ENCODE peak calls at places on chromosomes 6 and 20, in eight cellular contexts. R is kidney epithelial cell, G is stomach, L is uterus, W is brain microvascular endothelial cell, U is RWPE2, M is tibial nerve, D is dorsolateral prefrontal cortex. A is an unnamed sample.

GRCh38 chr6:11761744-11762620 is 16.6 kb downstream of the ADTRP start:
- DNase-seq in R (peak), G (no peak), L (no peak), W (no peak), U (no peak), M (no peak), D (no peak), A (no peak)

GRCh38 chr20:51020657-51021056 is 2.2 kb downstream of the KCNG1 start:
- DNase-seq in R (no peak), G (no peak), L (no peak), W (no peak), U (no peak), M (no peak), D (no peak), A (no peak)

GRCh38 chr20:24949756-24950127 is 673 bp downstream of the CST7 start:
- DNase-seq in R (no peak), G (peak), L (no peak), W (no peak), U (no peak), M (no peak), D (no peak), A (no peak)

GRCh38 chr6:157219201-157220200 is 103.8 kb downstream of the TMEM242 start:
- DNase-seq in R (no peak), G (no peak), L (no peak), W (peak), U (no peak), M (no peak), D (no peak), A (no peak)

GRCh38 chr6:18139935-18140621 is 14.8 kb downstream of the TPMT start:
- DNase-seq in R (no peak), G (no peak), L (no peak), W (no peak), U (no peak), M (no peak), D (no peak), A (no peak)

GRCh38 chr6:156348376-156348775 is 428.8 kb upstream of the ARID1B start:
- DNase-seq in R (no peak), G (no peak), L (no peak), W (no peak), U (no peak), M (peak), D (no peak), A (no peak)

GRCh38 chr20:63183422-63184146 is 32.3 kb downstream of the YTHDF1 start:
- DNase-seq in R (no peak), G (peak), L (no peak), W (peak), U (no peak), M (peak), D (no peak), A (no peak)

GRCh38 chr20:51734876-51735499 is 33.2 kb downstream of the ATP9A start:
- DNase-seq in R (no peak), G (no peak), L (no peak), W (no peak), U (no peak), M (no peak), D (no peak), A (no peak)

GRCh38 chr6:43924222-43924702 is 154.3 kb downstream of the VEGFA start:
- DNase-seq in R (no peak), G (peak), L (no peak), W (no peak), U (peak), M (no peak), D (no peak), A (no peak)

GRCh38 chr6:155676346-155676745 is 220.7 kb upstream of the NOX3 start:
- DNase-seq in R (no peak), G (no peak), L (no peak), W (no peak), U (no peak), M (no peak), D (no peak), A (no peak)

GRCh38 chr6:10465633-10466499 is 51.0 kb upstream of the TFAP2A start:
- DNase-seq in R (no peak), G (peak), L (no peak), W (peak), U (no peak), M (no peak), D (no peak), A (no peak)

GRCh38 chr20:17556842-17557674 is 12.8 kb upstream of the DSTN start:
- DNase-seq in R (no peak), G (peak), L (peak), W (no peak), U (peak), M (peak), D (no peak), A (no peak)

GRCh38 chr20:39090881-39091280 is 128.7 kb downstream of the DHX35 start:
- DNase-seq in R (no peak), G (no peak), L (no peak), W (no peak), U (no peak), M (no peak), D (no peak), A (no peak)

GRCh38 chr20:25037288-25038102 is 20.4 kb downstream of the ACSS1 start:
- DNase-seq in R (no peak), G (no peak), L (no peak), W (no peak), U (no peak), M (no peak), D (peak), A (no peak)

GRCh38 chr6:105753184-105754097 is 332.7 kb upstream of the PRDM1 start:
- DNase-seq in R (no peak), G (peak), L (no peak), W (no peak), U (no peak), M (no peak), D (no peak), A (no peak)

GRCh38 chr6:134888316-134888715 is 61.6 kb downstream of the ALDH8A1 start:
- DNase-seq in R (no peak), G (no peak), L (no peak), W (no peak), U (no peak), M (no peak), D (no peak), A (no peak)

GRCh38 chr6:95087394-95088097 is 489.8 kb upstream of the MANEA start:
- DNase-seq in R (peak), G (no peak), L (no peak), W (peak), U (peak), M (no peak), D (no peak), A (no peak)

GRCh38 chr6:154962751-154963150 is 32.4 kb upstream of the TIAM2 start:
- DNase-seq in R (peak), G (no peak), L (no peak), W (peak), U (no peak), M (no peak), D (no peak), A (no peak)

GRCh38 chr6:39228111-39228971 is 934 bp downstream of the KCNK5 start:
- DNase-seq in R (no peak), G (no peak), L (no peak), W (no peak), U (no peak), M (no peak), D (no peak), A (peak)

GRCh38 chr6:35417979-35418661 is 34.0 kb upstream of the FANCE start:
- DNase-seq in R (no peak), G (no peak), L (no peak), W (no peak), U (no peak), M (no peak), D (peak), A (no peak)

GRCh38 chr20:52204136-52204535 is 12.6 kb upstream of the ZFP64 start:
- DNase-seq in R (no peak), G (no peak), L (no peak), W (no peak), U (no peak), M (no peak), D (no peak), A (no peak)

GRCh38 chr6:151036869-151037680 is 171.6 kb downstream of the MTHFD1L start:
- DNase-seq in R (no peak), G (no peak), L (no peak), W (peak), U (no peak), M (no peak), D (no peak), A (no peak)

GRCh38 chr20:47099093-47099492 is 204.4 kb downstream of the EYA2 start:
- DNase-seq in R (no peak), G (no peak), L (no peak), W (no peak), U (no peak), M (no peak), D (no peak), A (no peak)

GRCh38 chr6:115485400-115485799 is 575.3 kb downstream of the FRK start:
- DNase-seq in R (no peak), G (no peak), L (no peak), W (no peak), U (no peak), M (no peak), D (no peak), A (no peak)

GRCh38 chr20:44349349-44349748 is 6.2 kb upstream of the HNF4A start:
- DNase-seq in R (no peak), G (no peak), L (no peak), W (no peak), U (no peak), M (no peak), D (no peak), A (no peak)

GRCh38 chr6:13077117-13077516 is 251.2 kb downstream of the TBC1D7 start:
- DNase-seq in R (no peak), G (no peak), L (no peak), W (no peak), U (no peak), M (no peak), D (no peak), A (no peak)

GRCh38 chr20:45080867-45081616 is 19.9 kb downstream of the KCNS1 start:
- DNase-seq in R (no peak), G (no peak), L (no peak), W (peak), U (no peak), M (no peak), D (no peak), A (no peak)

GRCh38 chr6:90008908-90009501 is 114.7 kb downstream of the GJA10 start:
- DNase-seq in R (no peak), G (no peak), L (no peak), W (peak), U (no peak), M (no peak), D (no peak), A (no peak)

GRCh38 chr20:38165089-38165965 is at the start of gene TGM2:
- DNase-seq in R (no peak), G (peak), L (peak), W (peak), U (no peak), M (no peak), D (no peak), A (peak)

GRCh38 chr6:46888578-46888977 is 33.2 kb downstream of the ADGRF5 start:
- DNase-seq in R (no peak), G (no peak), L (no peak), W (peak), U (no peak), M (no peak), D (no peak), A (no peak)

GRCh38 chr6:108780784-108781183 is 67.4 kb upstream of the ARMC2 start:
- DNase-seq in R (no peak), G (no peak), L (no peak), W (no peak), U (peak), M (no peak), D (no peak), A (no peak)

GRCh38 chr6:118353564-118353963 is 194.5 kb upstream of the PLN start:
- DNase-seq in R (no peak), G (no peak), L (no peak), W (no peak), U (no peak), M (no peak), D (no peak), A (no peak)
- TF ChIP-seq CTCF in R (no peak), G (no peak), L (no peak), W (no peak), U (no peak), M (no peak), D (no peak), A (no peak)

DNA sequence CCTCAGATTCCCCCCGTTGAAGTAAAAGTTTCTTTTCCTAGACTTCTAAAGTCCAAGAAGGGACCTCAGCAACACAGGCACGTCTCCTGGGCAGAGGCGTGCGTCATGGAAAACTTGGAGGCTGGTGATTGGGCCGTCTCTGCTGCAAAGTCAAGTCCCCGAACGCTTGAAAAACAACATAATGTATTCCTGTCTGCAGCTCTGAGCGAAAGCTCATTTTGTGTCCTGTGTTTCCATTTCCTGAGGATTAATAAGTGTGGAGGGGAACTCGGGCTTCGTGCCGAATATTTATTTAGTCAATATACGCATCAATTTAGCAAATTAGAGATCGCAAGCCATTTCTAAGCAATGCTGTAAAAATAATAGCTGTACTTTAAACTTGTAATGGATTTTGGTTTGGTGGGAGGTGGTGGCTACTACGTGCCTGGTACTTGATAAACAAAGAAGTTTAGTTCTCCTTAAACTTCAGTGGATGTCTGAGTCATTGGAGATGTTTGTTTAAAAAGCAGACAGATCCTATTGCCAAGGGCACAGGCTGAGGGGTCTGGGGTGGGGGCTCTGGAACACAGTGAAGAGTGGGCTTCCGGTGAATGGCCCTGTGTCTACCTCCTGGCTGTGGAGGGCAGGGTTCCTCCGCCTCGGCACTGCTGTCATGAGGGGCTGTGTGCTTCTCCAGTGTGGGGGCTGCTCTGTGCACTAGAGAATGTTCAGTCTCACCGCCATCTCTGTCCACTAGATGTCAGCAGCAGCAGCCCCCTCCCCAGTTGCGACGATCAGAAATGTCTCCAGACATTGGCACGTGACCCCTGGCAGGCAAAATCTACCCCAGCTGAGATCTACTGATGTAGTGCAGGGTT is 21.8 kb downstream of the PCK1 start:
- DNase-seq in R (no peak), G (peak), L (peak), W (peak), U (peak), M (peak), D (no peak), A (no peak)
- TF ChIP-seq CTCF in R (peak), G (peak), L (no peak), W (peak), U (peak), M (no peak), D (peak), A (peak)

GRCh38 chr20:11676618-11677289 is 240.9 kb upstream of the BTBD3 start:
- DNase-seq in R (no peak), G (no peak), L (no peak), W (peak), U (no peak), M (no peak), D (no peak), A (no peak)
- TF ChIP-seq CTCF in R (peak), G (peak), L (peak), W (peak), U (peak), M (peak), D (peak), A (peak)

DNA sequence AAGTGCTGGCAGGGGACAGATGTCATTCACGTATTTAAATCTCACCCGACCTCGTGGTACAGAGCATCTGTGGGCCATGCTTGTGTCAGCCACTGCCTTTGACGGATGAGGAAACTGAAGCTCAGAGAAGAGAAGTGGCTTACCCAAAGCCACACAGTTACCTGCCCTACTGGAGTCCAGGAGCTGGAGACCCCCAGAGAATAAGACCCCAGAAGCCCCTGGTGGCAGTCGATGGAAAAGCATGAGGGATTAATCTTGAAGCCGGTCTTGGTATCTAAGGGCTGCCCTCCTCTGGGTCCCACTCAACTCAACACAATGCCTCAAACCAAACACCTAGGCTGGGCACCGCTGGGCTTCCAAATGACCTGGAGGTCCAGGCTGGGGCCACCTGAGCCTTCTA is 83.1 kb downstream of the GRM4 start:
- DNase-seq in R (no peak), G (no peak), L (no peak), W (no peak), U (no peak), M (no peak), D (no peak), A (no peak)
- TF ChIP-seq CTCF in R (peak), G (no peak), L (no peak), W (peak), U (no peak), M (no peak), D (no peak), A (peak)

DNA sequence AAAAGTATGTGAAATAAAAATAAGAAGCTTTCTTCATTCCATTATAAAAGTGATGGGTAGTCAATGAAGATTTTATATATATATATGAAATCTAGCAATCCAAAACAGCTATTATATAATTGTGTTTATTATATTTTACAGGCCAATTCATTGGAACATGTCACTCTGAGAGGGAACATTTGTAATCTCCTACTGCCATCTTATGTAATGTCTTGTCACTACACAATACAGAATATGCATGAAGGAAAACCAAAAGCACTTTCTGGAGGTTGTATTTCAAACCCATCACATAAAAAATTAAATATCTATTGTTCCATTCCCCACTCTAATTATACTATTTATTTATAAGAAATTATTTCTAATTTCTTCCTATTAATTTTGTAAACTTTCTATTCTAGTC is 31.5 kb upstream of the IRAK1BP1 start:
- DNase-seq in R (no peak), G (no peak), L (no peak), W (no peak), U (no peak), M (no peak), D (no peak), A (no peak)
- TF ChIP-seq CTCF in R (no peak), G (no peak), L (peak), W (peak), U (peak), M (peak), D (peak), A (peak)